ENCODE peak calls at places on chromosomes 4 and X, in five cellular contexts. H, E, Q, A and R are unnamed samples.

GRCh38 chr4:181350578-181351420 is 892.4 kb upstream of the TENM3 start:
- DNase-seq in A (peak; percentile 9), E (no peak), Q (no peak), H (no peak), R (no peak)

GRCh38 chr4:622996-623913 is 2.1 kb upstream of the PDE6B start:
- DNase-seq in E (no peak), A (no peak), H (no peak), Q (no peak), R (no peak)

GRCh38 chr4:109375778-109376414 is 57.7 kb upstream of the SEC24B start:
- DNase-seq in H (no peak), A (no peak), Q (no peak), E (no peak), R (no peak)

GRCh38 chrX:49878128-49878833 is 1.0 kb upstream of the USP27X start:
- DNase-seq in A (peak; percentile 1), Q (no peak), E (no peak), H (no peak), R (peak; percentile 13)

GRCh38 chrX:121000589-121000988 is 15.0 kb upstream of the CT47A1 start:
- DNase-seq in E (no peak), H (no peak), Q (no peak), A (peak; percentile 41), R (no peak)

GRCh38 chr4:107719211-107719926 is 665 bp downstream of the PAPSS1 start:
- DNase-seq in E (no peak), Q (no peak), H (no peak), A (peak; percentile 50), R (no peak)

GRCh38 chrX:72475338-72475737 is 97.3 kb downstream of the HDAC8 start:
- DNase-seq in Q (no peak), E (no peak), A (no peak), H (no peak), R (no peak)

GRCh38 chrX:42930951-42931350 is 153.0 kb upstream of the PPP1R2C start:
- DNase-seq in E (no peak), H (no peak), Q (no peak), A (no peak), R (no peak)

GRCh38 chr4:147853706-147854105 is 121.8 kb downstream of the ARHGAP10 start:
- DNase-seq in E (no peak), H (no peak), A (no peak), Q (no peak), R (no peak)

GRCh38 chr4:77007358-77008230 is 58.0 kb downstream of the SEPTIN11 start:
- DNase-seq in Q (no peak), E (no peak), H (peak; percentile 37), A (peak; percentile 91), R (no peak)

GRCh38 chrX:10729000-10729399 is 108.6 kb upstream of the MID1 start:
- DNase-seq in A (no peak), Q (no peak), H (no peak), E (no peak), R (no peak)

GRCh38 chrX:140273921-140274320 is 230.9 kb downstream of the SOX3 start:
- DNase-seq in H (no peak), E (no peak), A (no peak), Q (no peak), R (no peak)

GRCh38 chrX:79270401-79270800 is 96.7 kb downstream of the ITM2A start:
- DNase-seq in Q (peak; percentile 53), A (peak; percentile 3), E (no peak), H (peak; percentile 34), R (peak; percentile 37)
- TF ChIP-seq CTCF in Q (peak; percentile 82), A (peak; percentile 17), E (no peak), H (peak; percentile 62), R (no peak)

GRCh38 chr4:69829678-69830077 is 30.3 kb downstream of the SULT1E1 start:
- DNase-seq in Q (no peak), E (no peak), H (no peak), A (no peak), R (no peak)

GRCh38 chr4:69832326-69833030 is 27.5 kb downstream of the SULT1E1 start:
- DNase-seq in A (no peak), E (no peak), Q (no peak), H (no peak), R (no peak)

GRCh38 chr4:69831646-69832325 is 28.2 kb downstream of the SULT1E1 start:
- DNase-seq in H (peak; percentile 31), A (no peak), Q (peak; percentile 42), E (no peak), R (no peak)

GRCh38 chr4:69831270-69831627 is 28.7 kb downstream of the SULT1E1 start:
- DNase-seq in A (no peak), E (no peak), H (no peak), Q (no peak), R (no peak)

DNA sequence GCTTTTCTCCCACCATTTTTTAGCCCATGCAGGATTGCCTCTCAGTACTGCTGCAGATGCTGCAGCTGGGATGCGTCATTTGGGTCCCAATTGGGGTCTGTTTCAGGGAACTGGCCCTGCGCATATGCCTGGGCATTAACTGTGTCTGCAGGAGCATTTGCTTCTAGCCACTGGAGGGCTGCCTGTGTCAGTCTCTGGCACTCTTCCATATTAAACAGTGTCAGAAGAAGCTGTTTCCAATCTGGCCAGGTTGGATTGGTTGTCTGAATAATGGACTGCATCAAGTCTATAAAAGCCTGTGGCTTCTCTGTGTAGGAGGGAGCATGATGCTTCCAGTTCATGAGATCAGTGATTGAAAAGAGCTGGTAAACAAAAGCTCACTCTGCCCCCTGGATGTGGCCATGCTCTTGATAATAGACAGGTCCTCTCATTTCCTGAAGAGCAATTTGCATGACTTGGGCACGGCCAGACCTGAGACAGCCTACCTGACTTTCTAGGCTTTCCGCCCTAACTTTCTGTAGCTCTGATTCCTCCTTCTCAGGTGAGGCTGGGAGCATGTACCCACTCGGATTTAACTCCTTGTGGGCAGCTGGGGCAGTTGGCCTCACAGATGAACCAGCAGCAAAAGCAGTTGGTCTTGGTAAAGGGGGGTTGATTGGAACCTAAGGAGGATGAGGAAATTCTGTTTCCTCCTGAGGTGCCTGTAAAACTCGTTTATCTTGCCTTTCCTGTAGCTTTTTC is 29.2 kb downstream of the SULT1E1 start:
- DNase-seq in A (peak; percentile 81), H (no peak), Q (no peak), E (peak; percentile 33), R (no peak)
- TF ChIP-seq CTCF in A (peak; percentile 46), H (no peak), Q (no peak), E (no peak), R (no peak)

GRCh38 chr4:32778025-32778424 is 2057.9 kb downstream of the PCDH7 start:
- DNase-seq in A (no peak), Q (no peak), E (no peak), H (no peak), R (no peak)

GRCh38 chr4:32778938-32779337 is 2058.8 kb downstream of the PCDH7 start:
- DNase-seq in Q (no peak), A (no peak), H (no peak), E (no peak), R (no peak)

GRCh38 chr4:32776435-32777203 is 2056.4 kb downstream of the PCDH7 start:
- DNase-seq in A (no peak), Q (no peak), H (no peak), E (no peak), R (no peak)

DNA sequence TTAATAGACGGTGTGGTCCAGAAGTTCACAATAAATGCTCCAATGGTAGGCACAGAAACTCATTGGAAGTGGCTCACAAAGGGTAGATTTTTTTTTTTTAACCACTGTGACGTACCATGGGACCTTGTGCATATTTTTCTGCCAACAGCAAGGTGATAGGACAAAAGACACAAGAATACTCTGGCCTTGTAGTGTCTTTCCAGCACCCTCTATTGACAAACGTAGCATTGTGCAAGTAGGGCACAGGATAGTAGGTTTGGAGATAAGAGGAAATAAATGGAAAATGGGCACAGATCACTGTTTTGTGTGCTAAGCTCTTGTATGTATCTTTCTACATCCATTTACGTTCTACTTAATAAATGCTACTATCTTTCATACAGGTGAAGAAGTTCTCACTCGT is 2054.9 kb downstream of the PCDH7 start:
- DNase-seq in Q (no peak), E (no peak), A (peak; percentile 67), H (no peak), R (no peak)
- TF ChIP-seq CTCF in Q (no peak), E (no peak), A (peak; percentile 60), H (no peak), R (no peak)

DNA sequence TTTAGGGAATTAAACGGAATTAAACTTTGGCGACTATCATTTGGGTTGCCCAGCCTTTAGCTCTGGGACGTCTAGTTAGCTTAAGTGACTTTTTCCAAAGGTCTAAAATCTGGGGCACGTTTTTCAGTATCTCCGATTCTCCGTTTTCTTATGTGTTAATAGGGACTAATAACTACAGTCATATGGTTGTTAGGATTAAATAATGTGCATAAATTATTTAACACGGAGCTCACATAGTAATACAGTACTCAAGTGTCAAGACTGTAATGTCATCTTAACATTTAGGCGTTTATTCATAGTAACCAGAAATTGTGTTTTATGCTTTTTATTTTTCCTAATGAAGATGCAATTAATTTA is 466 bp upstream of the CCNA2 start:
- DNase-seq in A (no peak), H (no peak), E (no peak), Q (no peak), R (no peak)
- TF ChIP-seq CTCF in A (no peak), H (no peak), E (no peak), Q (no peak), R (no peak)

DNA sequence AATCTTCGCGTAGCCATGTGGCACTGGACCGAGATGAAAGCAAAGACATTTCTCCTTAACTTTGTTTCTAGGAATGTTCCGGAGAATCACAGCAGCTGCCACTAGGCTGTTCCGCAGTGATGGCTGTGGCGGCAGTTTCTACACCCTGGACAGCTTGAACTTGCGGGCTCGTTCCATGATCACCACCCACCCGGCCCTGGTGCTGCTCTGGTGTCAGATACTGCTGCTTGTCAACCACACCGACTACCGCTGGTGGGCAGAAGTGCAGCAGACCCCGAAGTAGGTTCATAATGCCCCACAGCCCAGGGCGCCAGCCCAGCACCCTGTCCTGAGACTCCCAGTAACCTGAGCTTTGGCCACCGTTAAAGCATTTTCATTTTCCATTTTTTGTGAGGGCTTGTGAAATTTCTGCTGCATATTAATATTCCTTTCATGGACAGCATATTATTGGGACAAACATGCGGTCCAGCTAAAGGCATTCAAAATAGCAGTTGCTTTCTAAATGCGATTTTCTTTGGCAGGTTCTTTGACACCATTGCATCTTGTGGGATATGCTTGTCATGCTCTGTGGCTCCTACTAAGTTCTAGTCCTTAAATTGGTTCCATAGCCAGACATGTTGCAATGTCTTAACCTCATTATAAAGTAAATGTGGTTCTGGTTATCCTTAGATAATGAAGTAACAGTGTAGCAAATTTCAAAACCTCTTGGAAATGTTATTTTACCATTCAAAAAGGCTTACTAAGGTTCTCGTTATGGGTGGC is 49.1 kb upstream of the MSANTD1 start:
- DNase-seq in A (no peak), H (no peak), E (no peak), Q (no peak), R (no peak)
- TF ChIP-seq CTCF in A (no peak), H (no peak), E (no peak), Q (no peak), R (no peak)